ENCODE peak calls at places on chromosome 14, in four cellular contexts. Z is heart left ventricle, L is neural progenitor cell, D is aorta. T is an unnamed sample.
A peak's percentile ranks its signal among the peaks of the same experiment; 100 is the strongest.

GRCh38 chr14:97688626-97689336 is 891.6 kb downstream of the VRK1 start:
- DNase-seq in L (no peak), D (no peak), Z (no peak), T (no peak)

GRCh38 chr14:102775855-102776760 is 1.1 kb upstream of the TRAF3 start:
- DNase-seq in D (peak; percentile 48), L (no peak), Z (peak; percentile 27), T (no peak)

GRCh38 chr14:23339506-23340268 is 13.0 kb downstream of the SLC22A17 start:
- DNase-seq in L (no peak), D (no peak), Z (no peak), T (no peak)

GRCh38 chr14:56862843-56863242 is 52.6 kb upstream of the OTX2 start:
- DNase-seq in L (no peak), D (no peak), Z (no peak), T (no peak)

GRCh38 chr14:72142328-72142727 is 210.1 kb downstream of the RGS6 start:
- DNase-seq in L (no peak), Z (peak; percentile 20), D (no peak), T (peak; percentile 7)

GRCh38 chr14:77100961-77101360 is 2.9 kb downstream of the CIPC start:
- DNase-seq in L (no peak), D (no peak), Z (no peak), T (no peak)

GRCh38 chr14:22391908-22392307 is 197.1 kb downstream of the DAD1 start:
- DNase-seq in Z (peak; percentile 64), D (peak; percentile 74), L (peak; percentile 85), T (peak; percentile 89)

GRCh38 chr14:76101384-76101783 is 50.3 kb upstream of the GPATCH2L start:
- DNase-seq in Z (no peak), D (no peak), L (no peak), T (no peak)

GRCh38 chr14:24982472-24983155 is 67.3 kb downstream of the STXBP6 start:
- DNase-seq in Z (no peak), D (no peak), L (no peak), T (no peak)

GRCh38 chr14:104131968-104132732 is 6.2 kb upstream of the KIF26A start:
- DNase-seq in D (peak; percentile 22), L (no peak), Z (no peak), T (no peak)

GRCh38 chr14:68784995-68785816 is 7.7 kb downstream of the ZFP36L1 start:
- DNase-seq in D (peak; percentile 68), Z (no peak), L (no peak), T (peak; percentile 41)
- H3K4me1 ChIP-seq in D (peaks cover 2% of the 10 kb centered on the region), Z (peaks cover 44% of the 10 kb centered on the region), L (peaks cover 39% of the 10 kb centered on the region), T (peaks cover 17% of the 10 kb centered on the region)

GRCh38 chr14:70894868-70895267 is 12.4 kb upstream of the PCNX1 start:
- DNase-seq in D (no peak), Z (no peak), L (no peak), T (no peak)

GRCh38 chr14:70896981-70897380 is 10.3 kb upstream of the PCNX1 start:
- DNase-seq in D (no peak), L (no peak), Z (no peak), T (no peak)

GRCh38 chr14:70898346-70898745 is 8.9 kb upstream of the PCNX1 start:
- DNase-seq in D (no peak), L (no peak), Z (no peak), T (no peak)

GRCh38 chr14:70896317-70896716 is 10.9 kb upstream of the PCNX1 start:
- DNase-seq in L (no peak), D (no peak), Z (no peak), T (no peak)

GRCh38 chr14:70897475-70897874 is 9.8 kb upstream of the PCNX1 start:
- DNase-seq in D (no peak), Z (no peak), L (no peak), T (no peak)
- H3K4me3 ChIP-seq in D (no peak overlapping the region), Z (no peak overlapping the region), L (no peak overlapping the region), T (no peak overlapping the region)

GRCh38 chr14:91364524-91365270 is 52.9 kb downstream of the CCDC88C start:
- DNase-seq in L (no peak), D (no peak), Z (no peak), T (no peak)
- H3K27ac ChIP-seq in L (no peak overlapping the region), D (no peak overlapping the region), Z (no peak overlapping the region), T (no peak overlapping the region)

GRCh38 chr14:30623412-30624131 is 1.5 kb downstream of the SCFD1 start:
- DNase-seq in D (no peak), Z (no peak), L (no peak), T (no peak)
- H3K4me1 ChIP-seq in D (no peaks in the 10 kb centered on the region), Z (peaks cover 46% of the 10 kb centered on the region), L (peaks cover 14% of the 10 kb centered on the region), T (no peaks in the 10 kb centered on the region)

DNA sequence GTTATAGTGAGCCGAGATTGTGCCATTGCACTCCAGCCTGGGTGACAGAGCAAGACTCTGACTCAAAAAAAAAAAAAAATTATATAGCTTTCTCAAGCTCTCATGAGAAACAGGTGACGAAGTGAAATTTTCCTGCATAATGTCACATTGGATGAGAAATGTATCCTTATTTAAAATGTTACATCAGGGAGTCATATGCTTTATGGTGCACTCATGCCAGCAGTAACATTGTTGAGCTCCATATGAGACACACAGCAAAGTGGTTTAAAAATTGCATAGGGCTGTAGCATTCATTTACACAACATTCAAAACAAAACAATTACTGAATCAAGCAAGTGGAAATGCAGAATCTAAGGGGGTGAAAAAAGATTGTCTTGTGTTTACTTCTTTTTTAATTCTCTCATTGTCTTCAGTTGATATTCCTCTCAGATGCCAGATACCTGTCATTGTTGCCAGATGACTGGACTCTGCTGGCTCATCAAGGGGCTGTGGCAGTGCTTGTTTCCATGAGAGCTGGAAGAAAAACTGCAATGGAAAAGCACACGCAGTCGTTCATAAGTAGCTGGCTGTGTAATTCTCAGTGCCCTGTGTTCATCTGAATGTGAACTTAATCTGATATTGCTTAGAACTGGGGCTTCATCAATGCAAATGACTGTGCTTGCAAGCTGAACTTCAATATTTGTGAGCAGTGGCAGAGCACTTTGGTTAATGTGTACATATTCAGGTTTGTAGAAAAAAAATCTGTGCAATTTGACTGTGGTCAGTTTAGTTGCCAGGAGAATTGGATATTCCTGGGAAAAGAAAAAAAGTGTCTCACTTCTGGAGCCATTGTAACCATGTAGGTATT is 305.5 kb downstream of the RAD51B start:
- DNase-seq in L (no peak), Z (no peak), D (no peak), T (peak; percentile 26)
- H3K4me3 ChIP-seq in L (no peak overlapping the region), Z (no peak overlapping the region), D (no peak overlapping the region), T (no peak overlapping the region)

GRCh38 chr14:105419055-105419304 is 647 bp upstream of the MTA1 start:
- DNase-seq in L (no peak), Z (no peak), D (no peak), T (no peak)
- H3K27ac ChIP-seq in L (no peak overlapping the region), Z (no peak overlapping the region), D (no peak overlapping the region), T (peak overlapping the region; percentile 55)

GRCh38 chr14:49339130-49339529 is 247.1 kb downstream of the RPS29 start:
- DNase-seq in Z (no peak), L (no peak), D (no peak), T (no peak)
- H3K4me1 ChIP-seq in Z (no peaks in the 10 kb centered on the region), L (no peaks in the 10 kb centered on the region), D (no peaks in the 10 kb centered on the region), T (no peaks in the 10 kb centered on the region)

T was measured in SJCRH30.